ENCODE peak calls at places on chromosomes 2 and 18, in five cellular contexts. L is upper lobe of left lung, N is HepG2, Q is A549, R is stomach. F is an unnamed sample.

GRCh38 chr18:74733592-74733991 is 135.9 kb downstream of the ZNF407 start:
- DNase-seq in N (peak), Q (no peak), L (no peak), R (no peak), F (no peak)

GRCh38 chr2:44934024-44934423 is 7.5 kb upstream of the SIX3 start:
- DNase-seq in Q (no peak), L (no peak), R (no peak), N (no peak), F (no peak)

GRCh38 chr18:50633992-50634391 is 74.1 kb downstream of the MAPK4 start:
- DNase-seq in Q (no peak), R (no peak), N (no peak), L (no peak), F (no peak)

GRCh38 chr2:207727256-207727655 is 15.8 kb downstream of the CCNYL1 start:
- DNase-seq in Q (peak), N (no peak), R (no peak), L (no peak), F (no peak)

GRCh38 chr18:50880108-50880465 is 1.2 kb downstream of the ME2 start:
- DNase-seq in N (no peak), R (no peak), Q (no peak), L (no peak), F (no peak)

GRCh38 chr18:58140366-58141325 is 96.6 kb downstream of the NEDD4L start:
- DNase-seq in N (peak), Q (no peak), L (no peak), R (no peak), F (no peak)

GRCh38 chr2:237473474-237474453 is 13.3 kb upstream of the MLPH start:
- DNase-seq in N (no peak), R (no peak), Q (no peak), L (peak), F (no peak)

GRCh38 chr18:13136056-13136688 is 82.4 kb upstream of the LDLRAD4 start:
- DNase-seq in N (no peak), L (peak), Q (no peak), R (no peak), F (no peak)

GRCh38 chr2:196073521-196073920 is 4.9 kb upstream of the DNAH7 start:
- DNase-seq in R (no peak), L (no peak), N (no peak), Q (peak), F (no peak)

GRCh38 chr2:3131636-3132326 is 245.8 kb downstream of the EIPR1 start:
- DNase-seq in L (no peak), Q (no peak), R (peak), N (no peak), F (no peak)

GRCh38 chr2:86622409-86622877 is 1.2 kb downstream of the RNF103 start:
- DNase-seq in R (peak), N (no peak), L (no peak), Q (peak), F (no peak)

GRCh38 chr2:157821519-157822131 is 54.5 kb downstream of the ACVR1 start:
- DNase-seq in N (no peak), Q (no peak), L (no peak), R (no peak), F (no peak)

GRCh38 chr18:58785171-58785805 is 79.4 kb upstream of the ZNF532 start:
- DNase-seq in Q (peak), L (no peak), N (no peak), R (peak), F (no peak)

GRCh38 chr2:43131051-43131889 is 95.1 kb downstream of the ZFP36L2 start:
- DNase-seq in L (no peak), Q (peak), R (peak), N (peak), F (peak)

GRCh38 chr2:168566974-168567650 is 111.0 kb downstream of the CERS6 start:
- DNase-seq in L (no peak), R (no peak), Q (no peak), N (no peak), F (no peak)

GRCh38 chr2:109535217-109535946 is 78.4 kb downstream of the SEPTIN10 start:
- DNase-seq in N (peak), Q (no peak), L (no peak), R (peak), F (no peak)

GRCh38 chr2:43083710-43084698 is 142.4 kb downstream of the ZFP36L2 start:
- DNase-seq in R (no peak), N (no peak), Q (peak), L (no peak), F (no peak)

GRCh38 chr2:73208258-73208657 is 5.8 kb upstream of the SMYD5 start:
- DNase-seq in R (no peak), L (no peak), Q (no peak), N (no peak), F (no peak)

GRCh38 chr2:190382851-190383250 is 25.3 kb upstream of the MFSD6 start:
- DNase-seq in N (peak), Q (peak), L (no peak), R (no peak), F (no peak)

GRCh38 chr2:63047534-63048281 is 2.9 kb upstream of the OTX1 start:
- DNase-seq in Q (no peak), N (no peak), R (no peak), L (peak), F (no peak)

GRCh38 chr18:74994502-74995403 is 214.2 kb downstream of the PTGR3 start:
- DNase-seq in Q (no peak), L (no peak), R (no peak), N (no peak), F (no peak)

GRCh38 chr18:75066223-75066622 is 142.7 kb downstream of the PTGR3 start:
- DNase-seq in Q (no peak), R (no peak), N (no peak), L (no peak), F (no peak)

GRCh38 chr2:9001229-9001628 is 2.3 kb downstream of the MBOAT2 start:
- DNase-seq in R (no peak), L (no peak), N (no peak), Q (peak), F (no peak)

GRCh38 chr2:7083580-7084509 is 166.6 kb downstream of the RNF144A start:
- DNase-seq in N (peak), Q (peak), R (no peak), L (no peak), F (peak)

GRCh38 chr18:79857082-79857661 is 59.4 kb downstream of the KCNG2 start:
- DNase-seq in N (peak), R (no peak), Q (peak), L (no peak), F (peak)

GRCh38 chr2:100422320-100422719 is 4.9 kb upstream of the CHST10 start:
- DNase-seq in Q (peak), L (no peak), N (peak), R (no peak), F (peak)

GRCh38 chr2:2269426-2269825 is 61.6 kb downstream of the MYT1L start:
- DNase-seq in Q (no peak), N (no peak), R (no peak), L (no peak), F (peak)

GRCh38 chr2:162711832-162712540 is 126.6 kb downstream of the KCNH7 start:
- DNase-seq in Q (no peak), N (peak), R (no peak), L (no peak), F (no peak)

GRCh38 chr2:101854877-101855276 is 136.9 kb upstream of the IL1R2 start:
- DNase-seq in N (peak), R (no peak), Q (no peak), L (no peak), F (no peak)

GRCh38 chr2:15913146-15913545 is 27.2 kb upstream of the MYCN start:
- DNase-seq in L (no peak), N (no peak), R (no peak), Q (peak), F (no peak)

GRCh38 chr2:189285962-189286648 is 106.5 kb upstream of the COL5A2 start:
- DNase-seq in R (no peak), Q (peak), L (no peak), N (no peak), F (no peak)

GRCh38 chr2:119290859-119291587 is 67.4 kb downstream of the STEAP3 start:
- DNase-seq in L (no peak), N (peak), Q (peak), R (peak), F (peak)

GRCh38 chr2:129870646-129871335 is 108.7 kb upstream of the RAB6C start:
- DNase-seq in R (no peak), L (no peak), N (no peak), Q (no peak), F (peak)

GRCh38 chr2:3044587-3045317 is 332.9 kb downstream of the EIPR1 start:
- DNase-seq in Q (peak), L (peak), R (no peak), N (peak), F (no peak)

GRCh38 chr18:10166164-10166807 is 252.5 kb downstream of the VAPA start:
- DNase-seq in R (no peak), L (no peak), N (no peak), Q (no peak), F (no peak)

GRCh38 chr2:85216927-85217326 is 83.7 kb downstream of the TCF7L1 start:
- DNase-seq in N (no peak), R (no peak), Q (no peak), L (no peak), F (no peak)

GRCh38 chr2:12928706-12929291 is 212.1 kb downstream of the TRIB2 start:
- DNase-seq in N (no peak), Q (no peak), L (no peak), R (no peak), F (no peak)

GRCh38 chr18:26504831-26505230 is 43.5 kb downstream of the KCTD1 start:
- DNase-seq in L (no peak), Q (no peak), N (no peak), R (no peak), F (no peak)

DNA sequence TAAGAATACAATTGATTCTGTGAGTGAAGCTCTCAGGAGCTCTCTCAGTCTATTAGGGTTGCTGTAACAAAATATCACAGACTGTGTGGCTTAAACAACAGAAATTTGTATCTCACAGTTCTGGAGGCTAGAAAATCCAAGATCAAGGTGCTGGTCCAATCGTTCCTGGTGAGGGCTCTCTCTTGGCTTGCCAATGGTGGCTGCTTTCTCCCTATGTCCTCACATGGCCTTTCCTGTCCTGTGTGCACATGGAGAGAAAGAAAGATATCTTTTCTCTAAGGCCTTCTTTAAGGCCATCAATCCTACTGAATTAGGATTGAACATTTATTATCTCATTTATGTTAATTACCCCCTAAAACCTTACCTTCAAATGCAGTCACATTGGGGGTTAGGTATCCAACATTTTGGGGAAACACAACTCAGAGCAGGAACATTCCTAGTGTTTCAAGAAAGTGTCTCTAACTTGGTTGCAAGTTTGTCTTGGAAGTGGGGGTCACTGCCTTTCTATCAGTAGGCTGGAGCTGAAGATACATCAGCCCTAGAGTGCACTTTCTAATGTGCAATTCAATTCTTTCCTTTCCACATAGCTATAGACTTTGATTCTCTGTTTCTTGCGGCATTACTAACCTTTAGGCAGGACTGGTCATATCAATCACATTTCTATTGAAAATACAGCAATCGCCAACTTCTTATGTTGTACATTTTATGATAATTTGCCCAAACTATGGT is 24.8 kb downstream of the TFPI start:
- DNase-seq in R (no peak), Q (no peak), N (no peak), L (no peak), F (no peak)
- TF ChIP-seq POLR2A in R (no peak), Q (no peak), N (peak), L (no peak), F (no peak)

DNA sequence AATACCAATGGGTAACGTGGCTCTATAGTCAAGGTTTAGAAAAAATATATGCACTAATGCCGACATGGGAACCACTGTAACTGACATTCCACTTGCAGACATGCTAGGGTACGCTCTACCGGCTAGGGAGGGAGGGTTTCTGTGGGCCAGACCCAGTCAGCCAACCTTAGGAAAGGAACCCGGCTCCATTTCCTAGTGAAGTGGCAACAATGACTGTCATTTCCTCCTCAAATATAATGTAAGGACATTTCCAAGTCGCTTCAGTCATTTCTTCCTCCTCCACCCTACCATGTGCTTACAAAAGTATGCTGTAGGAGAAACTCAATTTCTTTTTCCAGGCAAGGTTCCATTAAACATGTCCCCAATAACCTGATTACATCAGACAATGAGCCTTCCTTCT is 64.4 kb upstream of the PSMD14 start:
- DNase-seq in N (no peak), Q (no peak), R (no peak), L (no peak), F (no peak)
- TF ChIP-seq EP300 in N (no peak), Q (no peak), R (no peak), L (no peak), F (no peak)

GRCh38 chr2:28906376-28906775 is 11.9 kb downstream of the WDR43 start:
- DNase-seq in L (no peak), R (no peak), N (no peak), Q (no peak), F (no peak)

GRCh38 chr2:28905533-28905932 is 11.1 kb downstream of the WDR43 start:
- DNase-seq in L (no peak), N (no peak), Q (no peak), R (no peak), F (no peak)

GRCh38 chr2:28908172-28908571 is 13.7 kb downstream of the WDR43 start:
- DNase-seq in N (no peak), Q (no peak), L (no peak), R (no peak), F (no peak)

GRCh38 chr2:28904802-28905499 is 10.5 kb downstream of the WDR43 start:
- DNase-seq in Q (no peak), R (no peak), N (no peak), L (no peak), F (no peak)

DNA sequence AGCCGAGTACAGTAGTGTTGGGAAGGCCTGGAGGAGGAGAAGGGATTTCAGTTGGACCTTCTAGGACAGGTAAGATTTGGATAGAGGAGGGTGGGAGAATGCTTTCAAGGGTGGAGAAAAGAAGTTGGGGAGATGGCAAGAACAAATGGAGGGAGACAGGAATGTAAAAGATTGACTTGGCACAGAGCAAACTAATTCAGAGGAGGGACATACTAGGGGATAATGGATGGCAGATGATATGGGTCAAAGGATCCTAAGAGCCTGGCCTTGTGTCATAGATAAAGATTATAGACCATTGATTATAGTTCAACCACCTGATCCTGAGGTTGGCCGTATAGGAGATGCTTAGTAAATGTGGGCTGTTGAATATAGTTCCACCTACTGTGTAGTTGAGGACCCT is 12.4 kb downstream of the WDR43 start:
- DNase-seq in R (no peak), L (no peak), N (no peak), Q (no peak), F (no peak)
- TF ChIP-seq POLR2A in R (no peak), L (no peak), N (no peak), Q (no peak), F (no peak)

GRCh38 chr2:240904216-240905175 is 1.6 kb upstream of the CROCC2 start:
- DNase-seq in L (peak), R (no peak), Q (no peak), N (no peak), F (no peak)

GRCh38 chr2:240903191-240904060 is 2.7 kb upstream of the CROCC2 start:
- DNase-seq in R (no peak), N (no peak), L (peak), Q (no peak), F (no peak)

GRCh38 chr2:240901986-240902614 is 4.0 kb upstream of the CROCC2 start:
- DNase-seq in N (no peak), Q (no peak), L (peak), R (no peak), F (no peak)

GRCh38 chr2:240900141-240900860 is 4.3 kb upstream of the MAB21L4 start:
- DNase-seq in Q (no peak), R (no peak), L (peak), N (no peak), F (no peak)

DNA sequence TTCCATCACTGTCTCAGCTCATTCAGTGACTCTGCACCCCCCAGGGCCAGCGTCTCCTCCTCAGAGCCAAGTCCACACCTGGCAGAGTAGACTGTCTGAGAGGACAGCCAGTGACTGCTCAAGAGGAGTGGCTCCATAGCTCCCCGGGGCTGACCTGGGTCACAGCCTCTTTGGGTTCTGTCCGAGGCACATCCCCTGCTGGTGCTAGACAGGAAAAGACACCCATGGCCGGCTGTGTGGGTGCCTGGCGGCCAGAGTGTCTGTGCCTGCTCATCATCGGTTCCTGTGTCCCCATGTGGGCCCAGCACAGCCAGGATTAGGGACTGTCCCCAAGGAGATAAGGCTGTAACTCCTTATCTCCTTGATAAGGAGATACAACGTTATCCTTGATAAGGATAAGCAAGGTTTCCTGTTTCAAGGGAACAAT is 3.5 kb upstream of the CROCC2 start:
- DNase-seq in N (no peak), R (no peak), Q (no peak), L (peak), F (no peak)
- TF ChIP-seq EP300 in N (no peak), R (no peak), Q (no peak), L (no peak), F (no peak)

F was measured in esophagus muscularis mucosa.